ENCODE peak calls at places on chromosomes 3 and 15, in eight cellular contexts. O is upper lobe of left lung; Z is thyroid gland; I is A549; M is uterus; T is NT2/D1; Q is CD8-positive, alpha-beta T cell; G is cardiac muscle cell. R is an unnamed sample. For H3K9me3, the result is how much of the 10 kb centered on the place peaks cover.

GRCh38 chr3:156948402-156949210 is 122.5 kb downstream of the LEKR1 start:
- DNase-seq in Z (no peak), G (no peak), O (no peak), I (no peak), M (no peak), T (no peak), Q (no peak), R (no peak)

GRCh38 chr15:35596261-35596660 is 50.3 kb upstream of the DPH6 start:
- DNase-seq in Q (no peak), Z (no peak), I (no peak), T (no peak), O (no peak), G (no peak), M (no peak), R (no peak)

GRCh38 chr3:45917146-45917885 is 25.9 kb upstream of the CXCR6 start:
- DNase-seq in T (no peak), Z (no peak), Q (no peak), G (no peak), I (no peak), O (no peak), M (no peak), R (no peak)

GRCh38 chr15:87547470-87548181 is 708.9 kb downstream of the NTRK3 start:
- DNase-seq in G (peak), T (no peak), M (no peak), Q (no peak), I (no peak), Z (no peak), O (no peak), R (no peak)

GRCh38 chr3:28317438-28318022 is 31.0 kb upstream of the ZCWPW2 start:
- DNase-seq in Q (no peak), G (peak), Z (no peak), I (peak), T (peak), O (no peak), M (no peak), R (peak)

GRCh38 chr15:76204558-76204845 is 106.8 kb downstream of the ETFA start:
- DNase-seq in M (no peak), Z (no peak), T (no peak), Q (no peak), G (no peak), O (no peak), I (no peak), R (no peak)

GRCh38 chr15:30043211-30043655 is 39.5 kb upstream of the GOLGA8J start:
- DNase-seq in T (no peak), M (no peak), Z (no peak), O (no peak), G (peak), Q (no peak), I (peak), R (no peak)

GRCh38 chr15:67745059-67745993 is 80.0 kb upstream of the SKOR1 start:
- DNase-seq in Z (no peak), O (no peak), M (no peak), T (no peak), Q (no peak), G (peak), I (no peak), R (no peak)

GRCh38 chr3:178181085-178181484 is 355.2 kb upstream of the KCNMB2 start:
- DNase-seq in T (no peak), Q (no peak), I (no peak), Z (no peak), G (no peak), O (no peak), M (no peak), R (no peak)

GRCh38 chr3:132730891-132731580 is 8.8 kb upstream of the NPHP3 start:
- DNase-seq in I (peak), G (peak), Q (no peak), Z (no peak), O (no peak), T (no peak), M (no peak), R (no peak)

GRCh38 chr3:21729331-21729730 is 21.7 kb downstream of the ZNF385D start:
- DNase-seq in M (no peak), O (no peak), Z (no peak), Q (no peak), G (no peak), I (no peak), T (no peak), R (no peak)

GRCh38 chr3:63876260-63876659 is 12.6 kb downstream of the ATXN7 start:
- DNase-seq in G (no peak), T (no peak), Z (no peak), O (no peak), M (no peak), I (no peak), Q (no peak), R (no peak)

GRCh38 chr3:184596886-184597575 is 35.4 kb downstream of the EPHB3 start:
- DNase-seq in Z (no peak), G (no peak), O (no peak), T (no peak), I (no peak), Q (no peak), M (no peak), R (no peak)

GRCh38 chr3:69085543-69086132 is 901 bp downstream of the ARL6IP5 start:
- DNase-seq in M (peak), Z (peak), Q (no peak), G (peak), T (no peak), O (no peak), I (no peak), R (no peak)

GRCh38 chr3:9497821-9498565 is 55.6 kb downstream of the LHFPL4 start:
- DNase-seq in Z (no peak), Q (no peak), T (no peak), G (no peak), M (no peak), O (no peak), I (no peak), R (no peak)

DNA sequence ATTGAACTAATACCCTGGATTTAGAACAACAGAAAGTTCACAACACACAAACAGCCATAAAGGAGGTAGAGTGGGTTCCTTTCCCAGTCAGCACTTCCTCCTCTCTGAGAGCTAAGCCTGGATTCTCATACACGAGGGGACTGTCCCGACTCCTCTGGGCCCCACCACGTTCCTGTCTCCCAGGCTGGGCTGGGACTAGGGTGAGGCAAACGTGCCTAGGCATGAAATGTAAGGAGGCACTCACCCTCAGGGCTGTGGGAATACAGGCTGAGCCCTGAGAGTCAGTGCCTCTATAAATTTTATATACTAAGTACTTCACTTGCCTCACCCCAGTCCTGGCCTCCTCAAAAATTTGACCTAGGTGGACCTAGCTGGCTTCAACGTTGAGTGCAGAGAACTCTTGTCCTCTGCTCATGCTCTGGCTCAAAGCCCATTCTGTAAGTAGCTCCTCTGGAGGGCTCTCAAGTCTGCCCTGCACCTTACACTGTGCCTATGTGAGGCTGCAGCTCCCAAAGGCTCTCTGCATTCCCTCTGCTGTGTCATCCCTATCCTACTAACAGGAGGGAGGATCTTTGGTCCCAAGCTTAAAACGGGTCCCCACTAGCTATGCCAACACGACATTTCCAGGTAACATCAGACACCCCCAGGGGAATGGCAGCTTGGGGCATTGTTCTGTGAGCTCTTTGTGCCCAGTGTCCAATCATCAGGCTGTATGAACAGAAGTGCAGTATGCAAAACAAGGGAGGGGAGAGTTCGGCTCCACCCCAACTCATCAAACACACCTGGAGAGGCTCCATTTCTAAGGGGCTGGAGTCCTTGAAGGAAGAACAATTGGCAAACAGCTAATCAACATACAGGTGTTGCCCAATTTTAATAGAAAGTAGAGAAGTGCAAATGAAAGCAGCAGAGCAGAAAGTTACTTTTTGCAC is 233.2 kb downstream of the RPLP1 start:
- DNase-seq in Q (no peak), G (no peak), O (no peak), M (no peak), T (no peak), Z (peak), I (no peak), R (no peak)
- H3K9me3 ChIP-seq in Q (under half), G (under half), O (under half), M (under half), T (under half), Z (under half), I (half or more), R (under half)

DNA sequence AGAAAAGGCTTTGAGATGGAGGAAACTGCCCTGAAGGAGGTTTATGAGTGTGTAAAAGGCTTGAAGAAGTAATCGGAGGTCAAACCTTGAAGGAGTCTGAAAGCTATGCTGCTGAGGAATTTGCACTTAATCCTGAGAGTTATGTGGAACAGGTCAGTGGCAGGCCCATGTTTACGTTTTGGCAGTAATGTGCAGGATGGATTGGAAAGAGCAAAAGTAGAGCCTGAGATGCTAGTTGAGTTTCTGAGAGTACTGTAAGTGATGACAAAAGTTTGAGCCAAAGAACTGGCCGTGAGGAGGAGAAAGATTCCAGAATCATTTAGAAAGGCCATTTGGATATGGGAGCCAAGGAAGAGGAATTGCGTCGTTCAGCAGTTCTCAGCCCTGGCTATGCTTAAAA is 3.2 kb upstream of the GASK1A start:
- DNase-seq in O (no peak), Q (no peak), M (no peak), Z (no peak), G (no peak), I (no peak), T (no peak), R (no peak)
- H3K9me3 ChIP-seq in O (under half), Q (under half), M (under half), Z (under half), G (under half), I (under half), T (under half), R (under half)

GRCh38 chr15:27670481-27670880 is 428.6 kb downstream of the OCA2 start:
- DNase-seq in G (no peak), O (no peak), M (no peak), T (no peak), Z (no peak), Q (no peak), I (no peak), R (no peak)
- H3K9me3 ChIP-seq in G (under half), O (under half), M (under half), T (under half), Z (under half), Q (under half), I (under half), R (under half)

GRCh38 chr3:1092771-1093170 is at the start of gene CNTN6:
- DNase-seq in T (peak), Z (no peak), O (no peak), I (no peak), Q (no peak), M (no peak), G (peak), R (no peak)
- H3K9me3 ChIP-seq in T (under half), Z (under half), O (under half), I (under half), Q (under half), M (under half), G (under half), R (under half)

GRCh38 chr3:128858167-128858566 is 21.3 kb upstream of the ACAD9 start:
- DNase-seq in M (no peak), O (no peak), T (no peak), Z (no peak), Q (no peak), G (no peak), I (no peak), R (no peak)
- H3K9me3 ChIP-seq in M (under half), O (under half), T (half or more), Z (under half), Q (under half), G (under half), I (half or more), R (under half)

DNA sequence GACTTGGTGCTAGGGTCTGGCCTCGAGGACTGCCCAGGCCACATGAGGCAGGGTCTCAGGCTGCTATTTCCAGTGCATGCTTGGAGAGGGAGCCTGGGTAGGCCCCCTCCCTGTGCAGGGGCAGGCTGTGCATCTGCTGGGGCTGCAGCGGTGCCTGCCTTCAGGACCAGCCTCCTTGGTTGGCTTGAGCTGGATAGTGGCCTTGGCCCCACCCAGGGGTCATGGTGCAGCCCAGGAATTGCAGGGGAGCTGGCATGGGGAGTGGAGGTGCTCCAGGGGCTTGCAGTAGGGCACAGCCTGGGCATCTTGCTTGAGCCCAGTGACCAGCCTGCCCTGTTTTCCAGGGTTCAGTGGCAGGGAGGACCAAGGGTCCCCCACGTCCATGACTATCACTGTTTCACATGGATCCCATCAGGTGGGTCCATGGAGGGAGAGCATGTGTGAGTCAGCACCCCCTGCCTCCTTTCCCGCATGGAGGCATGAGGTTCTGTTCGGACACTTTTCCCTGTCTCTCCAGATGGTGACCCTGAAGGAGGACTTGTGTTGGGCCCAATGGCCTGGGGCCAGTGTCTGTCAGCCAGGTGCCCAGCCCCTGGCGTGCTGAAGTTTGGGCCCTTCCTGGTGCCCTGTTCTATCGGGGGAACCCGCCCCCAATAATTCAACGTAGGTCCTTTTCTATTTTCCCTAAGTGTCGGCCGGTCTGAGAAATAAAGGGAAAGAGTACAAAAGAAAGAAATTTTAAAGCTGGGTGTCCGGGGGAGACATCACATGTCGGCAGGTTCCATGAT is 218.6 kb downstream of the SNRPN start:
- DNase-seq in Q (no peak), I (no peak), T (no peak), G (no peak), O (peak), M (peak), Z (no peak), R (no peak)
- H3K9me3 ChIP-seq in Q (under half), I (under half), T (under half), G (under half), O (under half), M (under half), Z (under half), R (under half)